ENCODE peak calls at places on chromosomes 2 and 18, in six cellular contexts. S is HL-60, D is transverse colon, H is astrocyte of the spinal cord, Y is lower lobe of right lung, K is body of pancreas. V is an unnamed sample.

GRCh38 chr2:25567406-25567805 is 106.0 kb downstream of the DTNB start:
- DNase-seq in K (no peak), D (no peak), Y (no peak), H (peak), S (peak), V (no peak)

GRCh38 chr2:70931376-70932000 is 4.2 kb upstream of the ATP6V1B1 start:
- DNase-seq in Y (no peak), H (no peak), K (peak), S (no peak), D (no peak), V (no peak)

GRCh38 chr2:100630473-100630977 is 67.7 kb downstream of the PDCL3 start:
- DNase-seq in K (no peak), D (no peak), S (no peak), Y (no peak), H (no peak), V (no peak)

GRCh38 chr2:232291343-232291742 is 87.2 kb upstream of the ALPP start:
- DNase-seq in Y (no peak), D (no peak), K (no peak), S (no peak), H (no peak), V (no peak)

GRCh38 chr2:186573528-186573927 is 16.3 kb upstream of the ITGAV start:
- DNase-seq in K (no peak), D (no peak), H (no peak), Y (no peak), S (no peak), V (no peak)

GRCh38 chr2:215436705-215437570 is 1.1 kb upstream of the FN1 start:
- DNase-seq in D (no peak), H (peak), K (peak), S (no peak), Y (peak), V (no peak)

GRCh38 chr2:99488999-99489757 is 639 bp downstream of the REV1 start:
- DNase-seq in Y (peak), D (peak), K (peak), H (peak), S (peak), V (no peak)

GRCh38 chr18:22228930-22229329 is 59.5 kb downstream of the GATA6 start:
- DNase-seq in S (no peak), H (no peak), D (no peak), K (no peak), Y (no peak), V (no peak)

GRCh38 chr2:39938035-39938835 is 159.2 kb upstream of the THUMPD2 start:
- DNase-seq in Y (no peak), K (no peak), H (peak), D (no peak), S (no peak), V (peak)

GRCh38 chr2:225041871-225042799 is at the start of gene DOCK10:
- DNase-seq in K (peak), H (peak), Y (peak), D (peak), S (peak), V (no peak)

GRCh38 chr2:238269741-238270140 is 18.7 kb downstream of the PER2 start:
- DNase-seq in S (no peak), D (no peak), H (no peak), K (no peak), Y (peak), V (no peak)

GRCh38 chr2:185456517-185456916 is 282.1 kb upstream of the FSIP2 start:
- DNase-seq in S (no peak), Y (no peak), K (no peak), D (no peak), H (peak), V (no peak)

GRCh38 chr18:59606193-59607175 is 90.7 kb downstream of the CCBE1 start:
- DNase-seq in Y (no peak), K (no peak), D (no peak), H (peak), S (no peak), V (peak)

GRCh38 chr2:170255971-170256370 is 78.0 kb downstream of the MYO3B start:
- DNase-seq in Y (no peak), H (peak), D (no peak), K (no peak), S (no peak), V (no peak)

GRCh38 chr2:227389661-227390060 is 1.9 kb upstream of the SCYGR1 start:
- DNase-seq in H (no peak), S (no peak), Y (no peak), K (no peak), D (no peak), V (no peak)

GRCh38 chr2:129233166-129233565 is 746.3 kb upstream of the RAB6C start:
- DNase-seq in D (no peak), Y (no peak), K (no peak), S (no peak), H (no peak), V (no peak)

GRCh38 chr2:99488587-99488998 is 1.2 kb downstream of the REV1 start:
- DNase-seq in K (no peak), S (no peak), H (peak), Y (no peak), D (peak), V (no peak)

GRCh38 chr2:79139423-79139822 is 19.1 kb downstream of the REG1A start:
- DNase-seq in D (no peak), H (no peak), K (no peak), S (no peak), Y (no peak), V (no peak)

GRCh38 chr2:73714091-73714490 is 23.1 kb downstream of the TPRKB start:
- DNase-seq in D (no peak), H (no peak), S (no peak), Y (no peak), K (no peak), V (no peak)

GRCh38 chr18:13427354-13427753 is 208.8 kb downstream of the LDLRAD4 start:
- DNase-seq in Y (no peak), K (no peak), H (no peak), S (no peak), D (no peak), V (no peak)

GRCh38 chr2:227871375-227871788 is at the start of gene DAW1:
- DNase-seq in D (peak), S (no peak), Y (peak), K (peak), H (peak), V (peak)

GRCh38 chr2:216555274-216555673 is 56.6 kb downstream of the RPL37A start:
- DNase-seq in D (peak), K (peak), Y (peak), H (peak), S (no peak), V (no peak)

GRCh38 chr2:40027968-40028367 is 248.9 kb upstream of the THUMPD2 start:
- DNase-seq in D (no peak), Y (no peak), K (no peak), S (no peak), H (peak), V (no peak)

GRCh38 chr18:52903858-52904257 is 563.9 kb downstream of the DCC start:
- DNase-seq in D (peak), Y (peak), K (peak), H (peak), S (no peak), V (no peak)

GRCh38 chr2:232230557-232230956 is 148.0 kb upstream of the ALPP start:
- DNase-seq in H (no peak), K (peak), D (peak), S (no peak), Y (no peak), V (no peak)

GRCh38 chr2:113977660-113978523 is 88.0 kb downstream of the ACTR3 start:
- DNase-seq in Y (no peak), K (peak), H (peak), D (no peak), S (no peak), V (peak)

GRCh38 chr18:74496508-74497307 is 545 bp downstream of the CNDP2 start:
- DNase-seq in S (no peak), Y (peak), D (peak), K (peak), H (peak), V (no peak)

GRCh38 chr18:10142496-10143160 is 228.8 kb downstream of the VAPA start:
- DNase-seq in H (peak), S (no peak), D (no peak), Y (no peak), K (no peak), V (no peak)

GRCh38 chr2:104874230-104874629 is 20.3 kb downstream of the POU3F3 start:
- DNase-seq in D (no peak), Y (no peak), K (no peak), H (no peak), S (no peak), V (no peak)

GRCh38 chr2:216664593-216665034 is 30.7 kb downstream of the IGFBP5 start:
- DNase-seq in S (no peak), H (no peak), Y (no peak), K (no peak), D (no peak), V (no peak)

GRCh38 chr2:64859208-64860161 is 129.7 kb upstream of the SLC1A4 start:
- DNase-seq in H (peak), K (peak), Y (peak), S (peak), D (peak), V (no peak)

GRCh38 chr18:78650926-78651325 is 328.7 kb upstream of the SALL3 start:
- DNase-seq in D (no peak), S (no peak), H (no peak), Y (no peak), K (no peak), V (no peak)

GRCh38 chr2:85183481-85183880 is 50.3 kb downstream of the TCF7L1 start:
- DNase-seq in S (no peak), Y (no peak), H (peak), K (no peak), D (no peak), V (no peak)

GRCh38 chr2:27730980-27731691 is 40.4 kb upstream of the MRPL33 start:
- DNase-seq in D (no peak), S (no peak), K (no peak), H (no peak), Y (no peak), V (no peak)
- TF ChIP-seq CTCF in D (no peak), S (no peak), K (no peak), H (no peak), Y (no peak), V (no peak)

GRCh38 chr2:11264818-11265217 is 79.6 kb downstream of the ROCK2 start:
- DNase-seq in S (no peak), K (no peak), Y (no peak), D (no peak), H (no peak), V (no peak)

GRCh38 chr2:11257983-11258382 is 86.5 kb downstream of the ROCK2 start:
- DNase-seq in K (no peak), S (no peak), H (no peak), Y (no peak), D (no peak), V (no peak)

GRCh38 chr2:11260979-11261378 is 83.5 kb downstream of the ROCK2 start:
- DNase-seq in S (no peak), Y (no peak), K (no peak), D (no peak), H (no peak), V (no peak)

GRCh38 chr2:11264007-11264406 is 80.4 kb downstream of the ROCK2 start:
- DNase-seq in D (no peak), H (no peak), K (no peak), Y (no peak), S (no peak), V (no peak)

GRCh38 chr2:11263177-11263576 is 81.3 kb downstream of the ROCK2 start:
- DNase-seq in K (no peak), S (no peak), D (no peak), H (no peak), Y (no peak), V (no peak)
- H3K4me3 ChIP-seq in K (no peak), S (no peak), D (no peak), H (no peak), Y (no peak), V (no peak)

GRCh38 chr18:68925268-68925667 is 127.4 kb downstream of the CCDC102B start:
- DNase-seq in S (no peak), K (no peak), D (no peak), H (peak), Y (no peak), V (no peak)
- TF ChIP-seq CTCF in S (no peak), K (no peak), D (no peak), H (peak), Y (peak), V (peak)

GRCh38 chr2:80269806-80270205 is 34.7 kb downstream of the LRRTM1 start:
- DNase-seq in D (peak), K (no peak), Y (no peak), S (no peak), H (no peak), V (no peak)
- H3K4me3 ChIP-seq in D (no peak), K (no peak), Y (no peak), S (no peak), H (no peak), V (no peak)

DNA sequence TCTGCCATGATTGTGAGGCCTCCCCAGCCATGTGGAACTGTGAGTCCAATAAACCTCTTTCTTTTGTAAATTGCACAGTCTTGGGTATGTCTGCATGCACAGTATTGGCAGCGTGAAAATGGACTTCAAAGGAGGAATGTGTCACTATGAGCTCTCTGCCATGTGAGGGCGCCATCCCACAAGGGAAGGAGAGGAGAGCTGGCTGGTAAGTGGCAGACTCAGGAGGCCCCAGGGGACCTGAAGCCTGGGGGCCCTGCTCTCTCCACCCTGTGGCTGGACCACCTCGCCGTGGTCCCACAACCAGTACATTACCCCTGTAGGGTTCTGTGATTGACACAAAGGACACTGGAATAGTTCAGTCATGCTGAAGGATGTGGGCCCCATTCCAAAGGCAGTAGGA is 122.1 kb downstream of the RPIA start:
- DNase-seq in H (no peak), Y (no peak), S (no peak), K (no peak), D (no peak), V (no peak)
- TF ChIP-seq CTCF in H (no peak), Y (peak), S (no peak), K (no peak), D (no peak), V (no peak)

DNA sequence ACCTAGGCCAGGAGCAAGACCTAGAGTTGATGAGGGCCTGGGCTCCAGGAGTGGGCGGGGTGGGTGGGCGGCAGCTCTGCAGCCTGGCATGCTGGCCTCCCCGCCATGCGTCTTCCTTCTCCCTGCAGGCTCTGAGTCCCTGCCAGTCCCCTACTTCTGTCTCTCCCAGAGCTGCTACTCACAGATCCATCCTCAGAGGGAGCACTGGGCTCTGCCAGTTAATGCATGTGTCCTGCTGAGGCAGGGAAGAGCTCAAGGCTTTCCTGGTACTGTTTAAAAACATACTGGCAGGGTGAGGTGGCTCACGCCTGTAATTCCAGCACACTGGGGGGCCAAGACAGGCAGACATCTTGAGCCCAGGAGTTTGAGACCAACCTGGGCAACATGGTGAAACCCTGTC is 38.7 kb upstream of the EDAR start:
- DNase-seq in S (no peak), Y (no peak), K (no peak), H (no peak), D (no peak), V (no peak)
- H3K4me3 ChIP-seq in S (no peak), Y (no peak), K (no peak), H (no peak), D (no peak), V (no peak)

DNA sequence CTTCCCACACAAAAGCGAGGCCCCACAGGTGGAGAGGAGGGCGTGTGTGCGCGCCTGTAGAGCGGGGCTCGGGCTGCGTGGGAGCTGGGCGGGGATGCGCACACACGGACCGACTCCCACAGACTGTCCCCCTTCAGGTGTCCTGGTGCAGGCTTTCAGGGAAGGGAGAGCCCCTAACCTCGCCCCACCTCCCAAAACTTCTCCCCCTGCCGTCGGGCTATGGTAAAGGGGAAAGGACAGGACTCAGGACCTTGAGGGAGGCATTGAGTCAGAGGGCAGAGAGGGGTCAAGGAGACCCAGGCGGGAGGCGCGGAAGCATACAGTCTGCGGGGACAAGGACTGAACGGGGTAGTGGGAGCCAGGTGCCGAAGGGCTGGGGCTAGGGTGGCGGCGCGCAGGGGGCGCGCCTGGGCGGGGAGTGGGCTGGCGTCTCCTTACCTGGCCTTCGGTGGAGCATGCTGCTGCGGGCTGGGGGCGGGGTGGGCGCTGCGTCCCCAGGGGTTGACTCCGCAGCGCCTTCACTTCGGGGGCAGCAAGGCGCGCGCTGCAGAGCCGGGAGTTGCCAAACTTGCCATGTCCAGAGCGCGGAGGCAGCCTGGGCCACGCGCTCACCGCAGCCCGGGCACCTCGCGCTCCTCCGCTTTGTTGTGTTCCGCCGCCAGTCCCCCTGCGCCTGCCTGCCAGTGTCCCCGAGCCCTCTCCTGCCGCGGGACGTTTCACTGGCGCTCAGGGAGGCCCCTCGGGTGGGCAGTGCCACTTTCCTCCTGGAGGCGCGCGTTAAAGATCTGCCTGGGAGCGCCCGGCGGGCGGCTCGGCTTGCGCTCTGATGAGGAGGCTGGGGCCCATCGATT is 302.0 kb downstream of the NCKAP5 start:
- DNase-seq in K (no peak), Y (no peak), D (no peak), S (no peak), H (peak), V (no peak)
- TF ChIP-seq CTCF in K (no peak), Y (no peak), D (no peak), S (no peak), H (peak), V (peak)

DNA sequence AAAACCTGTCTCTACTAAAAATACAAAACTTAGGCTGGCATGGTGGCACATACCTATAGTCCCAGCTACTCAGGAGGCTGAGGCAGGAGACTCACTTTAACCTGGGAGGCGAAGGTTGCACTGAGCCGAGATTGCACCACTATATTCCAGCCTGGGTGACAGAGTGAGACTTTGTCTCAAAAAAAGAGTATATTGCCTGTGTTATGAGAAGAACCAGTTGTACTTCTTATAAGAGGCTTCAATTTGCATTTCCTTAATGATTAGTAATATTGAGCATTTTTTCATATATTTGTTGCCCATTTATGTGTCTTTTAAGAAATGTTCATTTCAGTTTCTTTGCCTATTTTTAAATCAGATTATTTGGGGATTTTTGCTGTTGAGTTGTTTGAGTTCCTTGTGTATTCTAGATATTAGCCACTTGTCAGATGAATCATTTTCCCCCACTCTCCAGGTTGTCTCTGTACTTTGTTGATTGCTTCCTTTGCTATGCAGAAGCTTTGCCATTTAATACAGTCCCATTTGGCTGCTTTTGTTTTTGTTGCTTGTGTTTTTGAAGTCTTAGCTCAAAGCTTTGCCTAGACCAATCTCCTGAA is 75.8 kb upstream of the LRPPRC start:
- DNase-seq in H (no peak), K (no peak), D (no peak), S (no peak), Y (no peak), V (no peak)
- H3K4me3 ChIP-seq in H (no peak), K (no peak), D (no peak), S (no peak), Y (no peak), V (no peak)

DNA sequence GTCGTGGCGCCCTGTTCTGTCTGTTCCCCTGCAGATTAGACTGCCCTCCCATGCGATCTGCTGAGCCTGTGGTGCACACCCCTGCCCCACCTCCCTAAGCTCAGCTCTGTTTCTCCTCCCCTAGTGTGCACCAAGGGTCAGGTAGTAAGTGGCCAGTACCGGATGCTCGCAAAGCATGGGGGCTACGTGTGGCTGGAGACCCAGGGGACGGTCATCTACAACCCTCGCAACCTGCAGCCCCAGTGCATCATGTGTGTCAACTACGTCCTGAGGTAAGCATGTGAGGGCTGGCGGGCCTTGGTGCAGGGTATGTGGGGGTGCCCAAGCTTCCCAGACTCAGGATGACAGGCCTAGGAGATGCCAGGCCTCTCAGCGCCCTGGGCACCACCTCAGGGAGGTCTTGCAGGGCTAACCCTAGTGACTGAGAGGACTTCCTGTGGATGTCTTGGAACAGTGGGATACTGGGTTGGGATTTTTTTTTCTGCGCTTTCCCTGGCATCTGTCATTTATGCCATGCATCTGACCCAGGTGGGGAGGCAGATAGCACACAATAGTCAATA is 78.4 kb downstream of the EPAS1 start:
- DNase-seq in H (no peak), K (no peak), Y (no peak), D (no peak), S (no peak), V (no peak)
- TF ChIP-seq CTCF in H (no peak), K (no peak), Y (no peak), D (no peak), S (no peak), V (no peak)

DNA sequence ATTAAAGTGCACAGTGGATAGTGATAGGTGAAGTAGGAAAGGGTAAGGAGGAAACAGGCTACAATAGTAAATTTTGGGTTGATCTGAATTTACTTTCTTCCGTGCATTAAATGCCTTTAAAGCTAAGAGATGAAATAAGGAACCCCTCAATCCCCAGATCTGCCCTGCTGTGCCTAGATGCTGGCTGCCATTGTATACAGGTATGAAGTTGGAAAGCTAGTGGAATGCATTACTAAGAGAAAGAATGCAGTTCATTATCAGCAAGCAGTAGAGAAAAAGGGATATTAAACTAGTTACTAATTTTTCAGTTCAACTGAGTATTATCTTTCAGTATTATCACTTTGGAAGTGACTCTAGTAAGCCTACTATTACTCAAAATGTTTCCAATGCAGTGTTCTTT is 93.3 kb downstream of the WDPCP start:
- DNase-seq in S (no peak), H (no peak), K (no peak), Y (no peak), D (no peak), V (no peak)
- H3K4me3 ChIP-seq in S (no peak), H (no peak), K (no peak), Y (no peak), D (no peak), V (no peak)

V was measured in kidney epithelial cell.